ENCODE peak calls at places on chromosomes 16 and 17, in four cellular contexts. D, S, A and U are unnamed samples.

GRCh38 chr17:226773-227580 is 45.5 kb upstream of the DOC2B start:
- DNase-seq in D (no peak), S (no peak), A (no peak), U (no peak)

GRCh38 chr16:31354394-31355291 is at the start of gene ITGAX:
- DNase-seq in D (peak; percentile 25), S (peak; percentile 52), A (peak; percentile 25), U (no peak)

GRCh38 chr16:79316004-79316458 is 284.5 kb downstream of the MAF start:
- DNase-seq in D (no peak), S (no peak), A (no peak), U (no peak)

GRCh38 chr17:50185724-50186545 is 15.5 kb downstream of the COL1A1 start:
- DNase-seq in D (no peak), S (no peak), A (no peak), U (no peak)

GRCh38 chr16:70160821-70161220 is 12.8 kb upstream of the CLEC18C start:
- DNase-seq in D (no peak), S (no peak), A (no peak), U (no peak)

GRCh38 chr17:73760186-73760758 is 116.0 kb upstream of the SDK2 start:
- DNase-seq in D (no peak), S (no peak), A (no peak), U (no peak)

GRCh38 chr16:23031508-23032098 is 117.6 kb downstream of the USP31 start:
- DNase-seq in D (no peak), S (no peak), A (no peak), U (no peak)

GRCh38 chr16:80460004-80460403 is 80.8 kb upstream of the DYNLRB2 start:
- DNase-seq in D (no peak), S (no peak), A (no peak), U (no peak)

GRCh38 chr17:66848496-66848895 is 13.6 kb downstream of the CACNG5 start:
- DNase-seq in D (no peak), S (no peak), A (no peak), U (peak; percentile 37)

GRCh38 chr17:18191967-18192366 is 8.3 kb downstream of the ALKBH5 start:
- DNase-seq in D (no peak), S (no peak), A (no peak), U (no peak)

GRCh38 chr17:45131616-45132301 is 556 bp downstream of the PLCD3 start:
- DNase-seq in D (no peak), S (peak; percentile 44), A (peak; percentile 63), U (peak; percentile 75)

GRCh38 chr17:82231312-82231561 is 2.4 kb downstream of the SLC16A3 start:
- DNase-seq in D (no peak), S (no peak), A (no peak), U (no peak)
- H3K27ac ChIP-seq in D (no peak overlapping the region), S (peak overlapping the region; percentile 16), A (peak overlapping the region; percentile 88), U (peak overlapping the region; percentile 41)

DNA sequence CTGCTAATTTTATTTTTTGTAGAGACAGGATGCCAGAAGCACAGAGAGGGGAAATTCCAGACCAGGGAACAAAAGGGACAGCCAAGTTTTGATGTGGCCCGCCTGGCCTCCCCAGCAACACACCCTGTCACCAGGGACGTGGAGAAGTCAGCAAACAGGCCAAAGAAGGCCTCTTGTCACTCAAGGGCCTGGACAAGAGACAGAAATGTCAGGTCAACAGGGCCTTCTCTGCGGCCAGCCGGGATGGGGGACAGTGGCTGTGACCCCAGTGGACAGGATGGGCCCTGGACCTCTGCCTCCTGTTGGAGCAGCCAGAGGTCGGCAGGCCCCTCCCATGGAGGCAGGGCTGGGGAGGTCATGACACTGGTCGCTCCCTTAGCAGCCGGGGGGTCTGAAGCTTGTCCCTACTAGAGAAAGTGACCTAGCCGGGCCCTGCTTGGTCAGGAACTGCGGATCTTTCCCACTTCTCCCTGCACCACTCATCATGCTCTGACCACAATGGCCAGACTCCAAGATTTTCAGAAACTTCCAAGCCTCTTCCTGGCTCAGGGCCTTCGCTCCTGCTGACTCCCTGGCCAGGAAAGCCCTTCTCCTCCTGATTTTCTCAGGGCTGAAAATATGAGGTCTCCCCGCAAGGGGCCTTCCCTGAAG is 9.2 kb upstream of the TVP23A start:
- DNase-seq in D (no peak), S (no peak), A (peak; percentile 86), U (no peak)
- H3K27ac ChIP-seq in D (no peak overlapping the region), S (no peak overlapping the region), A (peak overlapping the region; percentile 96), U (no peak overlapping the region)

DNA sequence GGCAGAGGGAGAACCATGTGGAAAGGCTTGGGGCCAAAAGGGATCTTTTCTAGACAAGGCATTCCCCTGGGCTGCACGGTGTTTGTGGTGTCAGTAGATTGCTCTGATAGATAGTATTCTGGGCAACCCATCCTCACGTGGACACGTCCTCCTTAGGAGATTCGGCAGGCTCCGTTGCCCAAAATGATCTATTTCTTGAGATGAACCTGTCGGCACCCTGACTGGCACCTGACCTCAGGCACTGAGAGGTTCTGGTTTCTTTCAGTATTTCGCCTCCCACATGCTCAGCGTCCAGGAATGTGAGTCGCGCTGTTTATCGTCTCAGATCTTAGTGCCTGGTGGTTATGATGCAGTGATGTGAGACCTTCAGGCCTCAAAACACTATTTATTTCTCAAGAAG is 89.7 kb downstream of the MARCHF10 start:
- DNase-seq in D (no peak), S (peak; percentile 68), A (no peak), U (no peak)
- H3K27ac ChIP-seq in D (no peak overlapping the region), S (peak overlapping the region; percentile 48), A (no peak overlapping the region), U (no peak overlapping the region)

DNA sequence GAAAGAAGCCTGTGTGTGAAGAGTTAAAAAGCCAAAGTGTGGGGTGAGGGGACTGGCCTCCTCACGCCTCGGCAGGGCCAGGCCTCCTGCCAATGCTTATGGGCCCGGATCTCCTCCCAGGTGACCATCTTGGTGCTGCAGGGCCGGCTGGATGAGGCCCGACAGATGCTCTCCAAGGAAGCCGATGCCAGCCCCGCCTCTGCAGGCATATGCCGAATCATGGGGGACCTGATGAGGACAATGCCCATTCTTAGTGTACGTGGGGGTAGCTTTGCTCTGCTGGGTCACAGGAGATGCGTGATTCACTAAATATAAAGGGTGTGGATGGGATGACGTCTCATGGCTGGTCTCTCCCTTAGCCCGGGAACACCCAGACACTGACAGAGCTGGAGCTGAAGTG is 19.5 kb downstream of the NUP85 start:
- DNase-seq in D (no peak), S (no peak), A (no peak), U (no peak)
- H3K27ac ChIP-seq in D (no peak overlapping the region), S (no peak overlapping the region), A (no peak overlapping the region), U (no peak overlapping the region)

GRCh38 chr17:77106874-77107358 is 33.9 kb upstream of the SEC14L1 start:
- DNase-seq in D (no peak), S (no peak), A (no peak), U (no peak)
- H3K27ac ChIP-seq in D (peak overlapping the region; percentile 34), S (no peak overlapping the region), A (no peak overlapping the region), U (no peak overlapping the region)

GRCh38 chr17:19756551-19756950 is 8.5 kb upstream of the ALDH3A1 start:
- DNase-seq in D (no peak), S (no peak), A (no peak), U (no peak)
- H3K27ac ChIP-seq in D (no peak overlapping the region), S (no peak overlapping the region), A (no peak overlapping the region), U (no peak overlapping the region)